ENCODE peak calls at places on chromosomes 12 and 14, in five cellular contexts. Z is Panc1, O is heart left ventricle, S is astrocyte, J is pancreas. D is an unnamed sample.

GRCh38 chr14:71682337-71682736 is 249.9 kb upstream of the RGS6 start:
- DNase-seq in Z (no peak), O (no peak), S (peak; percentile 54), J (no peak), D (no peak)

GRCh38 chr14:102278631-102278935 is 26.4 kb downstream of the MOK start:
- DNase-seq in Z (no peak), O (no peak), S (no peak), J (no peak), D (no peak)

GRCh38 chr12:109461049-109461845 is 15.9 kb downstream of the KCTD10 start:
- DNase-seq in Z (no peak), O (peak; percentile 57), S (peak; percentile 57), J (no peak), D (no peak)

GRCh38 chr14:88045705-88046104 is 40.8 kb downstream of the GPR65 start:
- DNase-seq in Z (no peak), O (peak; percentile 33), S (no peak), J (no peak), D (no peak)

GRCh38 chr14:68526420-68527105 is 266.3 kb downstream of the ZFP36L1 start:
- DNase-seq in Z (no peak), O (peak; percentile 69), S (peak; percentile 67), J (peak; percentile 86), D (no peak)

GRCh38 chr14:64410084-64410774 is 22.1 kb downstream of the MTHFD1 start:
- DNase-seq in Z (no peak), O (no peak), S (peak; percentile 21), J (no peak), D (no peak)

GRCh38 chr12:128966411-128966810 is 113.1 kb downstream of the GLT1D1 start:
- DNase-seq in Z (no peak), O (no peak), S (no peak), J (no peak), D (no peak)

GRCh38 chr12:10919809-10920208 is 9.2 kb upstream of the PRH2 start:
- DNase-seq in Z (no peak), O (no peak), S (no peak), J (no peak), D (no peak)

GRCh38 chr12:52212701-52213540 is 20.1 kb upstream of the KRT7 start:
- DNase-seq in Z (no peak), O (peak; percentile 4), S (no peak), J (no peak), D (no peak)

GRCh38 chr12:459430-460258 is at the start of gene B4GALNT3:
- DNase-seq in Z (no peak), O (peak; percentile 65), S (no peak), J (peak; percentile 87), D (peak; percentile 10)

GRCh38 chr12:459050-459429 is 699 bp upstream of the B4GALNT3 start:
- DNase-seq in Z (no peak), O (no peak), S (no peak), J (no peak), D (no peak)

GRCh38 chr12:462936-463705 is 3.4 kb downstream of the B4GALNT3 start:
- DNase-seq in Z (no peak), O (no peak), S (peak; percentile 26), J (no peak), D (no peak)

GRCh38 chr12:460301-461230 is 827 bp downstream of the B4GALNT3 start:
- DNase-seq in Z (no peak), O (peak; percentile 45), S (no peak), J (peak; percentile 86), D (peak; percentile 21)

GRCh38 chr12:461425-461824 is 1.7 kb downstream of the B4GALNT3 start:
- DNase-seq in Z (no peak), O (no peak), S (no peak), J (no peak), D (no peak)
- H3K27me3 ChIP-seq in Z (peaks cover 10% of the 10 kb centered on the region), O (peaks cover 22% of the 10 kb centered on the region), S (peaks cover 75% of the 10 kb centered on the region), J (no peaks in the 10 kb centered on the region), D (peaks cover 7% of the 10 kb centered on the region)

DNA sequence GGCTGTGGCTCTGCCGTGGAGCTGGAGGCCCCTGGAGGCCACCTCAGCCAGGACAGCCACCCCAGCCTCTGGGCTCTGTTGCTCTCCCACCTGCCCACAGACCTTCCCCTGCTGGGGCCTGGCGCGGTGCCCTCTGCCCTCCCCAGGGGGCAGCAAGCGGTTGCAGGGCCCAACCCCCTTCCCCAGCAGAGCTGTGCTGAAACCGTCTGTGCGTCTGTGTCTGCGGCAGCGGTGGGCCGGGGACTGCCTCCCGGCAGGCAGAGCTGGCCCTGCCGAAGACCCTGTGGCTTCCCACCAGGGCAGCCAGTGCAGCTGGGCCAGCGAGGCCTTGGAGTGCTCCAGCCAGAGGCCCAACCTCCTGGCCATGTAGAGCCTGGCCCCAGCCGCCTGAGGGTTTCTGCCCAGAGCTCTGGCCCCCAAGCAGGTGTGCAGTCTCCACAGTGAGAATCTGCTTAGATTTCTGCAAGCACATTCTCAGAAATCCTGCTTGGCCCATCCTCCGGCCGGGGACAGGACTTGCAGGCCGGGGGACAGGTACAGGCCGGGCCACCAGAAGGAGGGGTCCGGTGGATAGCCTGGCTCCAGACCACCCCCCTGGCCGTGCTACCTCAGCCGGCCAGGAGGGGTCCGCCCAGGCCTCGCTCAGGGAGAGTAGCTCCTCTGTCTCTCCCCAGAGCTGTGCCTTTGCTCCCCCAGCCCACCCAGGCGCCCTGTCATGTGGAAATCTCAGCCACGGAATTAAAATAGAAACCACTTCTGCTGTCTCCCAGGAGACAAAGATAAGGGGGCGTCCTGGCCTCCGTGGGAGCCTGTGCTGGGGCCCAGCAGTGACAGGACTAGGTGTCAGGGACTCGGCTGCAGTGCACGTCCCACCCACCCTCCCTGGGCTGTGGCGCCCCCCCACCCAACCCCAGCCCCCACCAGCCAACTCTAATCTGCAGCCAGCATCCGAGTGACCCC is 3.5 kb upstream of the CRIP2 start:
- DNase-seq in Z (no peak), O (peak; percentile 89), S (no peak), J (no peak), D (no peak)
- TF ChIP-seq CTCF in Z (no peak), O (peak; percentile 39), S (no peak), J (no peak), D (no peak)

DNA sequence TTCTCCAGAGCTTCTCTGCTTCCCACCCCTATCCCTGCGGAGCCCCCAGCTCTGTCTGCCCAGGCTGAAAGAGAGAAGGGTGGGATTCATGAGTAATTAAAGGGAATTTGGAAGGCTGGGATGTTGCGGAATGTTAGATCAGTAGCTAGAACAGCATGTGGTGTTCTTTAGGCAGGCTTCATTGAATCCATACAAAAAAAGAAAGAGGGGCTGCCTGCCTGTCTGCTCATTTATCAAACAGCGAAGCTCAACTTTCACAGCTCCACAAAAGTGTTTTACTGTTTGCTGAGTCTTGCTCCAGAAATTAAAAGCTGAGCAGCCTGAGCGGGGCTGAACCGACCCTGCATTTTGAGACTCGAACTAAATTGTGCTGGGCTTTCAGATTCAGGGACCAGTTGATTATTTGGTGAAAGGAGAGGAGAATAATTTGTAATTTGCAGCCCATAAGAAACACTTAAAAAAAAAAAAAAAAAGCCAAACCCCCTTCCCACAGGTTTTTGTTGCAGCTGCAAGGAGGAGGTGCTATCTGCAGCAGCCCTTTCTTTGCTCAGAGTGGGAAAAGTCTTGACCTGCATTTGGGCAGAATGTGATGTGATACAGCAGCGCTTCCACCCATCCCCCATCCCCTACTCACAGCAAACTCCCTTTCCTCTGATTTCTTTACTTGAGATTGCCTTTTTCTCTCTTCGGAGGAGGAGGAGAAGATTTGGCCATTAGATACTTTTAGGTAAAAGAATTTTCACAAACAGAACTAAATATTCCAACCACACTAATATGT is 89.7 kb downstream of the RFX4 start:
- DNase-seq in Z (no peak), O (no peak), S (no peak), J (no peak), D (no peak)
- H3K27me3 ChIP-seq in Z (peaks cover 7% of the 10 kb centered on the region), O (peaks cover 39% of the 10 kb centered on the region), S (peaks cover 20% of the 10 kb centered on the region), J (no peaks in the 10 kb centered on the region), D (peaks cover 3% of the 10 kb centered on the region)

GRCh38 chr14:55297611-55298323 is 26.5 kb downstream of the FBXO34 start:
- DNase-seq in Z (no peak), O (no peak), S (no peak), J (no peak), D (peak; percentile 11)
- TF ChIP-seq CTCF in Z (peak; percentile 5), O (no peak), S (no peak), J (peak; percentile 23), D (no peak)

GRCh38 chr12:55629058-55629841 is 7.4 kb upstream of the OR10P1 start:
- DNase-seq in Z (no peak), O (no peak), S (no peak), J (no peak), D (no peak)
- H3K27me3 ChIP-seq in Z (peaks cover 2% of the 10 kb centered on the region), O (no peaks in the 10 kb centered on the region), S (peaks cover 20% of the 10 kb centered on the region), J (no peaks in the 10 kb centered on the region), D (no peaks in the 10 kb centered on the region)

GRCh38 chr12:77682488-77682887 is 148.2 kb upstream of the NAV3 start:
- DNase-seq in Z (no peak), O (no peak), S (no peak), J (no peak), D (no peak)

GRCh38 chr12:77687346-77687745 is 143.3 kb upstream of the NAV3 start:
- DNase-seq in Z (no peak), O (no peak), S (no peak), J (no peak), D (no peak)

GRCh38 chr12:77685906-77686305 is 144.8 kb upstream of the NAV3 start:
- DNase-seq in Z (no peak), O (no peak), S (no peak), J (no peak), D (no peak)

GRCh38 chr12:77686760-77687159 is 143.9 kb upstream of the NAV3 start:
- DNase-seq in Z (no peak), O (no peak), S (no peak), J (no peak), D (no peak)

GRCh38 chr12:77685112-77685511 is 145.6 kb upstream of the NAV3 start:
- DNase-seq in Z (peak; percentile 50), O (peak; percentile 49), S (peak; percentile 57), J (no peak), D (no peak)
- TF ChIP-seq CTCF in Z (peak; percentile 75), O (peak; percentile 52), S (peak; percentile 77), J (peak; percentile 17), D (no peak)

GRCh38 chr12:132453361-132454133 is 36.4 kb upstream of the FBRSL1 start:
- DNase-seq in Z (no peak), O (no peak), S (peak; percentile 60), J (peak; percentile 65), D (no peak)

GRCh38 chr12:132456186-132456943 is 33.6 kb upstream of the FBRSL1 start:
- DNase-seq in Z (no peak), O (no peak), S (no peak), J (peak; percentile 57), D (no peak)

GRCh38 chr12:132454154-132454948 is 35.6 kb upstream of the FBRSL1 start:
- DNase-seq in Z (no peak), O (no peak), S (no peak), J (no peak), D (no peak)

GRCh38 chr12:132455565-132455964 is 34.4 kb upstream of the FBRSL1 start:
- DNase-seq in Z (no peak), O (no peak), S (no peak), J (no peak), D (no peak)

GRCh38 chr12:132454949-132455418 is 35.0 kb upstream of the FBRSL1 start:
- DNase-seq in Z (no peak), O (no peak), S (no peak), J (peak; percentile 43), D (no peak)
- H3K27me3 ChIP-seq in Z (no peaks in the 10 kb centered on the region), O (peaks cover 44% of the 10 kb centered on the region), S (peaks cover 10% of the 10 kb centered on the region), J (peaks cover 3% of the 10 kb centered on the region), D (no peaks in the 10 kb centered on the region)

DNA sequence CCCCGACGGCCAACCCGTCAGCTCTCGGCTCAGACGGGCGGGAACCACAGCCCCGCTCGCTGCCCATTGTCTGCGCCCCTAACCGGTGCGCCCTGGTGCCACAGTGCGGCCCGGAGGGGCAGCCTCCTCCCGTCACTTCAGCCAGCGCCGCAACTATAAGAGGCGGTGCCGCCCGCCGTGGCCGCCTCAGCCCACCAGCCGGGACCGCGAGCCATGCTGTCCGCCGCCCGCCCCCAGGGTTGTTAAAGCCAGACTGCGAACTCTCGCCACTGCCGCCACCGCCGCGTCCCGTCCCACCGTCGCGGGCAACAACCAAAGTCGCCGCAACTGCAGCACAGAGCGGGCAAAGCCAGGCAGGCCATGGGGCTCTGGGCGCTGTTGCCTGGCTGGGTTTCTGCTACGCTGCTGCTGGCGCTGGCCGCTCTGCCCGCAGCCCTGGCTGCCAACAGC is at the start of gene WNT1:
- DNase-seq in Z (no peak), O (no peak), S (no peak), J (peak; percentile 86), D (no peak)
- TF ChIP-seq CTCF in Z (peak; percentile 5), O (peak; percentile 41), S (no peak), J (peak; percentile 6), D (peak; percentile 62)